ENCODE peak calls at places on chromosomes 4 and X, in nine cellular contexts. One of them, this sample, is unnamed.

GRCh38 chr4:152999376-153000067 is 63.4 kb downstream of the FHDC1 start:
- DNase-seq in sigmoid colon: no peak
- DNase-seq in SK-N-SH: no peak
- DNase-seq in suprapubic skin: no peak
- DNase-seq in stomach: no peak
- DNase-seq in spleen: no peak
- DNase-seq in HCT116: no peak
- DNase-seq in transverse colon: peak
- DNase-seq in HepG2: no peak
- DNase-seq in this sample: no peak

GRCh38 chrX:103571726-103572125 is 13.6 kb upstream of the TCEAL4 start:
- DNase-seq in suprapubic skin: no peak
- DNase-seq in HCT116: no peak
- DNase-seq in sigmoid colon: no peak
- DNase-seq in spleen: no peak
- DNase-seq in stomach: no peak
- DNase-seq in HepG2: no peak
- DNase-seq in SK-N-SH: no peak
- DNase-seq in transverse colon: no peak
- DNase-seq in this sample: no peak

GRCh38 chrX:53587795-53588194 is 98.7 kb downstream of the HUWE1 start:
- DNase-seq in SK-N-SH: no peak
- DNase-seq in spleen: no peak
- DNase-seq in stomach: no peak
- DNase-seq in HepG2: no peak
- DNase-seq in HCT116: no peak
- DNase-seq in sigmoid colon: no peak
- DNase-seq in transverse colon: no peak
- DNase-seq in suprapubic skin: no peak
- DNase-seq in this sample: no peak

GRCh38 chr4:82431026-82431745 is 796 bp downstream of the ENOPH1 start:
- DNase-seq in stomach: peak
- DNase-seq in HepG2: no peak
- DNase-seq in spleen: peak
- DNase-seq in SK-N-SH: peak
- DNase-seq in HCT116: no peak
- DNase-seq in suprapubic skin: peak
- DNase-seq in sigmoid colon: no peak
- DNase-seq in transverse colon: peak
- DNase-seq in this sample: peak

GRCh38 chr4:139555073-139555704 is 830 bp downstream of the SETD7 start:
- DNase-seq in sigmoid colon: peak
- DNase-seq in HCT116: peak
- DNase-seq in suprapubic skin: peak
- DNase-seq in SK-N-SH: peak
- DNase-seq in spleen: peak
- DNase-seq in stomach: peak
- DNase-seq in HepG2: no peak
- DNase-seq in transverse colon: peak
- DNase-seq in this sample: peak

GRCh38 chr4:7462509-7462971 is 27.8 kb upstream of the PSAPL1 start:
- DNase-seq in suprapubic skin: no peak
- DNase-seq in SK-N-SH: peak
- DNase-seq in HCT116: peak
- DNase-seq in spleen: no peak
- DNase-seq in sigmoid colon: no peak
- DNase-seq in transverse colon: no peak
- DNase-seq in HepG2: peak
- DNase-seq in stomach: peak
- DNase-seq in this sample: no peak

GRCh38 chr4:186844059-186844681 is 120.5 kb upstream of the FAT1 start:
- DNase-seq in HepG2: no peak
- DNase-seq in suprapubic skin: no peak
- DNase-seq in HCT116: no peak
- DNase-seq in transverse colon: no peak
- DNase-seq in sigmoid colon: peak
- DNase-seq in spleen: no peak
- DNase-seq in SK-N-SH: no peak
- DNase-seq in stomach: no peak
- DNase-seq in this sample: no peak

GRCh38 chr4:174080361-174080760 is 203.1 kb downstream of the FBXO8 start:
- DNase-seq in spleen: no peak
- DNase-seq in transverse colon: no peak
- DNase-seq in stomach: no peak
- DNase-seq in HepG2: no peak
- DNase-seq in HCT116: no peak
- DNase-seq in sigmoid colon: no peak
- DNase-seq in SK-N-SH: no peak
- DNase-seq in suprapubic skin: no peak
- DNase-seq in this sample: no peak

GRCh38 chr4:116361782-116362181 is 723.6 kb downstream of the TRAM1L1 start:
- DNase-seq in HepG2: peak
- DNase-seq in transverse colon: no peak
- DNase-seq in SK-N-SH: no peak
- DNase-seq in sigmoid colon: no peak
- DNase-seq in suprapubic skin: no peak
- DNase-seq in HCT116: no peak
- DNase-seq in spleen: no peak
- DNase-seq in stomach: no peak
- DNase-seq in this sample: no peak

GRCh38 chrX:154374361-154375155 is at the start of gene FLNA:
- DNase-seq in HCT116: no peak
- DNase-seq in spleen: peak
- DNase-seq in transverse colon: peak
- DNase-seq in sigmoid colon: peak
- DNase-seq in suprapubic skin: no peak
- DNase-seq in HepG2: no peak
- DNase-seq in SK-N-SH: peak
- DNase-seq in stomach: peak
- DNase-seq in this sample: peak

GRCh38 chrX:68059469-68059868 is 373.8 kb downstream of the OPHN1 start:
- DNase-seq in spleen: no peak
- DNase-seq in SK-N-SH: no peak
- DNase-seq in sigmoid colon: no peak
- DNase-seq in transverse colon: no peak
- DNase-seq in suprapubic skin: no peak
- DNase-seq in HCT116: no peak
- DNase-seq in stomach: no peak
- DNase-seq in HepG2: no peak
- DNase-seq in this sample: no peak

GRCh38 chr4:161799687-161800086 is 364.1 kb downstream of the FSTL5 start:
- DNase-seq in sigmoid colon: no peak
- DNase-seq in HepG2: peak
- DNase-seq in HCT116: no peak
- DNase-seq in transverse colon: no peak
- DNase-seq in suprapubic skin: no peak
- DNase-seq in stomach: no peak
- DNase-seq in spleen: no peak
- DNase-seq in SK-N-SH: no peak
- DNase-seq in this sample: no peak

GRCh38 chr4:140252144-140252741 is 98.3 kb upstream of the MAML3 start:
- DNase-seq in HCT116: no peak
- DNase-seq in spleen: no peak
- DNase-seq in transverse colon: peak
- DNase-seq in HepG2: no peak
- DNase-seq in sigmoid colon: peak
- DNase-seq in suprapubic skin: peak
- DNase-seq in SK-N-SH: peak
- DNase-seq in stomach: peak
- DNase-seq in this sample: no peak

GRCh38 chr4:186581421-186581820 is 26.1 kb upstream of the MTNR1A start:
- DNase-seq in sigmoid colon: no peak
- DNase-seq in HepG2: no peak
- DNase-seq in suprapubic skin: no peak
- DNase-seq in SK-N-SH: no peak
- DNase-seq in stomach: no peak
- DNase-seq in HCT116: no peak
- DNase-seq in transverse colon: no peak
- DNase-seq in spleen: no peak
- DNase-seq in this sample: no peak

DNA sequence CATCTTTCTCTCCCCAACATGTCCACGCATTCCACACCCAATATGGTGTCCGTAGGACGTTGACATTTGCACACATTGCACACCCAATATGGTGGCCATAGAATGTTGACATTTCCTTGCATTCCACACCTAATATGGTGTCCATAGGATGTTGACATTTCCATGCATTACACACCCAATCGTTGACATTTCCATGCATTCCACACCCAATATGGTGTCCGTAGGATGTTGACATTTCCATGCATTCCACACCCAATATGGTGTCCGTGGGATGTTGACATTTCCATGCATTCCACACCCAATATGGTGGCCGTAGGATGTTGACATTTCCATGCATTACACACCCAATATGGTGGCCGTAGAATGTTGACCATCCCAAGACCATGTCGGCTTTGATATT is 88.4 kb upstream of the SHOX start:
- DNase-seq in sigmoid colon: no peak
- DNase-seq in spleen: no peak
- DNase-seq in HCT116: no peak
- DNase-seq in HepG2: no peak
- DNase-seq in transverse colon: no peak
- DNase-seq in SK-N-SH: no peak
- DNase-seq in stomach: no peak
- DNase-seq in suprapubic skin: no peak
- DNase-seq in this sample: no peak
- TF ChIP-seq POLR2AphosphoS5 in sigmoid colon: no peak
- TF ChIP-seq POLR2AphosphoS5 in spleen: no peak
- TF ChIP-seq POLR2AphosphoS5 in HCT116: no peak
- TF ChIP-seq POLR2AphosphoS5 in HepG2: no peak
- TF ChIP-seq POLR2AphosphoS5 in transverse colon: no peak
- TF ChIP-seq POLR2AphosphoS5 in SK-N-SH: no peak
- TF ChIP-seq POLR2AphosphoS5 in stomach: no peak
- TF ChIP-seq POLR2AphosphoS5 in suprapubic skin: no peak
- TF ChIP-seq POLR2AphosphoS5 in this sample: no peak

GRCh38 chr4:23875317-23875716 is 14.5 kb downstream of the PPARGC1A start:
- DNase-seq in sigmoid colon: no peak
- DNase-seq in SK-N-SH: no peak
- DNase-seq in stomach: no peak
- DNase-seq in suprapubic skin: no peak
- DNase-seq in spleen: no peak
- DNase-seq in HCT116: no peak
- DNase-seq in HepG2: no peak
- DNase-seq in transverse colon: no peak
- DNase-seq in this sample: no peak

GRCh38 chr4:23876418-23877089 is 13.3 kb downstream of the PPARGC1A start:
- DNase-seq in stomach: no peak
- DNase-seq in suprapubic skin: no peak
- DNase-seq in transverse colon: peak
- DNase-seq in HepG2: no peak
- DNase-seq in sigmoid colon: no peak
- DNase-seq in spleen: no peak
- DNase-seq in HCT116: no peak
- DNase-seq in SK-N-SH: no peak
- DNase-seq in this sample: no peak

GRCh38 chr4:23874536-23874901 is 15.3 kb downstream of the PPARGC1A start:
- DNase-seq in transverse colon: no peak
- DNase-seq in SK-N-SH: no peak
- DNase-seq in sigmoid colon: no peak
- DNase-seq in HepG2: peak
- DNase-seq in HCT116: no peak
- DNase-seq in suprapubic skin: no peak
- DNase-seq in stomach: no peak
- DNase-seq in spleen: no peak
- DNase-seq in this sample: no peak

GRCh38 chr4:23871420-23871819 is 18.4 kb downstream of the PPARGC1A start:
- DNase-seq in transverse colon: no peak
- DNase-seq in HCT116: no peak
- DNase-seq in suprapubic skin: no peak
- DNase-seq in sigmoid colon: no peak
- DNase-seq in HepG2: no peak
- DNase-seq in spleen: no peak
- DNase-seq in SK-N-SH: no peak
- DNase-seq in stomach: no peak
- DNase-seq in this sample: no peak

DNA sequence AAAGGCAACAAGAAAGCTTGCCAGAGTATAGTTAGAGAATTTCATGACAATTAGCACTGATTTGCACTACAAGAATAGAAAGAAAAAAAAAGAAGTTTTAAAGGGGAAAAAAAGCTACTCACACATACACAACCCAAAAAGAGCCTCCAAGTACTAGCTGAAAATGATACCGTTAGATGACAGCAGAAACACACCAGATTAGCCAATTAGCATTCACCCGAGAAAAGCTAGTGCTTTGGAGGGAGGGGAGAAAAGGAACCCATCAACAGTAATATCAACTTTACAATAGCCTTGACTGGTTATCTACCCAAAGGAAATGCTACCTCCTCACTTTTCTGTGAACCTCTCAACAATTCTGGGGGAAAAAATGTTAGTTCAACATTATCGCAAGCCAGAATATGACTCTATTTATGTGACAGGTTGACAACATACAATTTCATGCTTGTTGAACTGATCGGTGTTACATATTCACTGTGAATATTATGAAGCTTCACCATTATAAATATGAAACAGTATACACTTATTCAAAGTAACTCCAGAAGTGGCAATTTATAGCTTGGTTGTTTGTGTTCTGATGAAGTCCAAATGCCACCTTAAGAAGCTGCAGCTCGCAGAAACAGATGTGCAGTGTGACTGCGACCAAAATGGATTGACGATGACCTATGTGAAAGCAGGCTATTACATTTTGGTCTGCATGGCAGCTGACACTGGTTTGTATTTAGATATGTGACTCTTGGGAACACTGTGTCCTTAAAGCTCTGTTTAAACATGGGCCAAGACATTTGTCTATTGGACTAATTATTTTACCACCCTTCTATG is 15.9 kb downstream of the PPARGC1A start:
- DNase-seq in transverse colon: no peak
- DNase-seq in sigmoid colon: no peak
- DNase-seq in HCT116: no peak
- DNase-seq in stomach: no peak
- DNase-seq in suprapubic skin: no peak
- DNase-seq in spleen: no peak
- DNase-seq in HepG2: no peak
- DNase-seq in SK-N-SH: no peak
- DNase-seq in this sample: no peak
- TF ChIP-seq POLR2AphosphoS5 in transverse colon: no peak
- TF ChIP-seq POLR2AphosphoS5 in sigmoid colon: no peak
- TF ChIP-seq POLR2AphosphoS5 in HCT116: no peak
- TF ChIP-seq POLR2AphosphoS5 in stomach: no peak
- TF ChIP-seq POLR2AphosphoS5 in suprapubic skin: no peak
- TF ChIP-seq POLR2AphosphoS5 in spleen: no peak
- TF ChIP-seq POLR2AphosphoS5 in HepG2: no peak
- TF ChIP-seq POLR2AphosphoS5 in SK-N-SH: no peak
- TF ChIP-seq POLR2AphosphoS5 in this sample: no peak

GRCh38 chrX:136880003-136880451 is 498 bp downstream of the RBMX start:
- DNase-seq in spleen: peak
- DNase-seq in stomach: no peak
- DNase-seq in sigmoid colon: no peak
- DNase-seq in HepG2: no peak
- DNase-seq in transverse colon: peak
- DNase-seq in suprapubic skin: peak
- DNase-seq in SK-N-SH: peak
- DNase-seq in HCT116: no peak
- DNase-seq in this sample: peak
- TF ChIP-seq POLR2AphosphoS5 in spleen: no peak
- TF ChIP-seq POLR2AphosphoS5 in stomach: no peak
- TF ChIP-seq POLR2AphosphoS5 in sigmoid colon: no peak
- TF ChIP-seq POLR2AphosphoS5 in HepG2: no peak
- TF ChIP-seq POLR2AphosphoS5 in transverse colon: no peak
- TF ChIP-seq POLR2AphosphoS5 in suprapubic skin: no peak
- TF ChIP-seq POLR2AphosphoS5 in SK-N-SH: no peak
- TF ChIP-seq POLR2AphosphoS5 in HCT116: no peak
- TF ChIP-seq POLR2AphosphoS5 in this sample: no peak

GRCh38 chr4:38062088-38062893 is 102.1 kb downstream of the PTTG2 start:
- DNase-seq in SK-N-SH: peak
- DNase-seq in HepG2: peak
- DNase-seq in HCT116: peak
- DNase-seq in spleen: no peak
- DNase-seq in stomach: peak
- DNase-seq in sigmoid colon: peak
- DNase-seq in suprapubic skin: peak
- DNase-seq in transverse colon: peak
- DNase-seq in this sample: no peak
- TF ChIP-seq POLR2AphosphoS5 in SK-N-SH: no peak
- TF ChIP-seq POLR2AphosphoS5 in HepG2: no peak
- TF ChIP-seq POLR2AphosphoS5 in HCT116: no peak
- TF ChIP-seq POLR2AphosphoS5 in spleen: no peak
- TF ChIP-seq POLR2AphosphoS5 in stomach: no peak
- TF ChIP-seq POLR2AphosphoS5 in sigmoid colon: peak
- TF ChIP-seq POLR2AphosphoS5 in suprapubic skin: peak
- TF ChIP-seq POLR2AphosphoS5 in transverse colon: peak
- TF ChIP-seq POLR2AphosphoS5 in this sample: no peak